ENCODE peak calls at places on chromosomes 11 and 22, in six cellular contexts. One of them, this sample, is unnamed.

GRCh38 chr22:49362393-49362792 is 465.3 kb downstream of the BRD1 start:
- DNase-seq in GM12865: no peak
- DNase-seq in NCI-H1436 treated with DMSO at 0.1 percent for 48 hours: no peak
- DNase-seq in prostate gland: no peak
- DNase-seq in stimulated activated CD4-positive, alpha-beta T cell treated with anti-CD3 and anti-CD28 coated beads, Interleukin-2, amount 100 ng/mL, for 48 hours: no peak
- DNase-seq in HuH-7.5: no peak
- DNase-seq in this sample: no peak

GRCh38 chr22:50733521-50734342 is 4.3 kb upstream of the ACR start:
- DNase-seq in GM12865: no peak
- DNase-seq in NCI-H1436 treated with DMSO at 0.1 percent for 48 hours: no peak
- DNase-seq in prostate gland: no peak
- DNase-seq in stimulated activated CD4-positive, alpha-beta T cell treated with anti-CD3 and anti-CD28 coated beads, Interleukin-2, amount 100 ng/mL, for 48 hours: no peak
- DNase-seq in HuH-7.5: no peak
- DNase-seq in this sample: no peak

GRCh38 chr11:75087319-75088055 is 9.2 kb downstream of the OR2AT4 start:
- DNase-seq in GM12865: no peak
- DNase-seq in NCI-H1436 treated with DMSO at 0.1 percent for 48 hours: no peak
- DNase-seq in prostate gland: no peak
- DNase-seq in stimulated activated CD4-positive, alpha-beta T cell treated with anti-CD3 and anti-CD28 coated beads, Interleukin-2, amount 100 ng/mL, for 48 hours: no peak
- DNase-seq in HuH-7.5: no peak
- DNase-seq in this sample: no peak

GRCh38 chr11:2142300-2142759 is 3.1 kb upstream of the IGF2 start:
- DNase-seq in GM12865: no peak
- DNase-seq in NCI-H1436 treated with DMSO at 0.1 percent for 48 hours: no peak
- DNase-seq in prostate gland: no peak
- DNase-seq in stimulated activated CD4-positive, alpha-beta T cell treated with anti-CD3 and anti-CD28 coated beads, Interleukin-2, amount 100 ng/mL, for 48 hours: no peak
- DNase-seq in HuH-7.5: no peak
- DNase-seq in this sample: no peak

GRCh38 chr22:36021649-36022048 is 7.0 kb downstream of the RBFOX2 start:
- DNase-seq in GM12865: no peak
- DNase-seq in NCI-H1436 treated with DMSO at 0.1 percent for 48 hours: no peak
- DNase-seq in prostate gland: no peak
- DNase-seq in stimulated activated CD4-positive, alpha-beta T cell treated with anti-CD3 and anti-CD28 coated beads, Interleukin-2, amount 100 ng/mL, for 48 hours: no peak
- DNase-seq in HuH-7.5: no peak
- DNase-seq in this sample: no peak

GRCh38 chr11:126997196-126997595 is 3.4 kb downstream of the KIRREL3 start:
- DNase-seq in GM12865: no peak
- DNase-seq in NCI-H1436 treated with DMSO at 0.1 percent for 48 hours: no peak
- DNase-seq in prostate gland: no peak
- DNase-seq in stimulated activated CD4-positive, alpha-beta T cell treated with anti-CD3 and anti-CD28 coated beads, Interleukin-2, amount 100 ng/mL, for 48 hours: no peak
- DNase-seq in HuH-7.5: no peak
- DNase-seq in this sample: no peak

GRCh38 chr11:121802542-121802941 is 313.5 kb downstream of the BLID start:
- DNase-seq in GM12865: no peak
- DNase-seq in NCI-H1436 treated with DMSO at 0.1 percent for 48 hours: no peak
- DNase-seq in prostate gland: no peak
- DNase-seq in stimulated activated CD4-positive, alpha-beta T cell treated with anti-CD3 and anti-CD28 coated beads, Interleukin-2, amount 100 ng/mL, for 48 hours: no peak
- DNase-seq in HuH-7.5: no peak
- DNase-seq in this sample: no peak

GRCh38 chr11:11798586-11799438 is 43.0 kb upstream of the USP47 start:
- DNase-seq in GM12865: peak; percentile 77
- DNase-seq in NCI-H1436 treated with DMSO at 0.1 percent for 48 hours: no peak
- DNase-seq in prostate gland: peak; percentile 62
- DNase-seq in stimulated activated CD4-positive, alpha-beta T cell treated with anti-CD3 and anti-CD28 coated beads, Interleukin-2, amount 100 ng/mL, for 48 hours: peak; percentile 79
- DNase-seq in HuH-7.5: peak; percentile 25
- DNase-seq in this sample: peak; percentile 55

GRCh38 chr11:2774173-2775082 is 74.6 kb upstream of the KCNQ1OT1 start:
- DNase-seq in GM12865: no peak
- DNase-seq in NCI-H1436 treated with DMSO at 0.1 percent for 48 hours: no peak
- DNase-seq in prostate gland: peak; percentile 2
- DNase-seq in stimulated activated CD4-positive, alpha-beta T cell treated with anti-CD3 and anti-CD28 coated beads, Interleukin-2, amount 100 ng/mL, for 48 hours: no peak
- DNase-seq in HuH-7.5: no peak
- DNase-seq in this sample: no peak

GRCh38 chr11:124961972-124962609 is 8.1 kb downstream of the CCDC15 start:
- DNase-seq in GM12865: peak; percentile 76
- DNase-seq in NCI-H1436 treated with DMSO at 0.1 percent for 48 hours: peak; percentile 10
- DNase-seq in prostate gland: peak; percentile 41
- DNase-seq in stimulated activated CD4-positive, alpha-beta T cell treated with anti-CD3 and anti-CD28 coated beads, Interleukin-2, amount 100 ng/mL, for 48 hours: no peak
- DNase-seq in HuH-7.5: no peak
- DNase-seq in this sample: peak; percentile 46

GRCh38 chr22:38862375-38863329 is 9.4 kb downstream of the CBX6 start:
- DNase-seq in GM12865: no peak
- DNase-seq in NCI-H1436 treated with DMSO at 0.1 percent for 48 hours: no peak
- DNase-seq in prostate gland: no peak
- DNase-seq in stimulated activated CD4-positive, alpha-beta T cell treated with anti-CD3 and anti-CD28 coated beads, Interleukin-2, amount 100 ng/mL, for 48 hours: no peak
- DNase-seq in HuH-7.5: no peak
- DNase-seq in this sample: no peak

GRCh38 chr11:11660351-11660750 is 38.5 kb upstream of the GALNT18 start:
- DNase-seq in GM12865: peak; percentile 6
- DNase-seq in NCI-H1436 treated with DMSO at 0.1 percent for 48 hours: no peak
- DNase-seq in prostate gland: no peak
- DNase-seq in stimulated activated CD4-positive, alpha-beta T cell treated with anti-CD3 and anti-CD28 coated beads, Interleukin-2, amount 100 ng/mL, for 48 hours: no peak
- DNase-seq in HuH-7.5: no peak
- DNase-seq in this sample: no peak

GRCh38 chr11:133929401-133930052 is 27.2 kb downstream of the IGSF9B start:
- DNase-seq in GM12865: no peak
- DNase-seq in NCI-H1436 treated with DMSO at 0.1 percent for 48 hours: no peak
- DNase-seq in prostate gland: no peak
- DNase-seq in stimulated activated CD4-positive, alpha-beta T cell treated with anti-CD3 and anti-CD28 coated beads, Interleukin-2, amount 100 ng/mL, for 48 hours: no peak
- DNase-seq in HuH-7.5: no peak
- DNase-seq in this sample: no peak

GRCh38 chr11:67055812-67056211 is 835 bp upstream of the RHOD start:
- DNase-seq in GM12865: no peak
- DNase-seq in NCI-H1436 treated with DMSO at 0.1 percent for 48 hours: no peak
- DNase-seq in prostate gland: no peak
- DNase-seq in stimulated activated CD4-positive, alpha-beta T cell treated with anti-CD3 and anti-CD28 coated beads, Interleukin-2, amount 100 ng/mL, for 48 hours: no peak
- DNase-seq in HuH-7.5: peak; percentile 97
- DNase-seq in this sample: no peak

GRCh38 chr11:44096360-44097188 is 1.1 kb downstream of the EXT2 start:
- DNase-seq in GM12865: no peak
- DNase-seq in NCI-H1436 treated with DMSO at 0.1 percent for 48 hours: no peak
- DNase-seq in prostate gland: no peak
- DNase-seq in stimulated activated CD4-positive, alpha-beta T cell treated with anti-CD3 and anti-CD28 coated beads, Interleukin-2, amount 100 ng/mL, for 48 hours: no peak
- DNase-seq in HuH-7.5: no peak
- DNase-seq in this sample: no peak

GRCh38 chr11:18684267-18684666 is 14.3 kb upstream of the TMEM86A start:
- DNase-seq in GM12865: no peak
- DNase-seq in NCI-H1436 treated with DMSO at 0.1 percent for 48 hours: no peak
- DNase-seq in prostate gland: no peak
- DNase-seq in stimulated activated CD4-positive, alpha-beta T cell treated with anti-CD3 and anti-CD28 coated beads, Interleukin-2, amount 100 ng/mL, for 48 hours: no peak
- DNase-seq in HuH-7.5: no peak
- DNase-seq in this sample: no peak

GRCh38 chr11:65574963-65575567 is 788 bp upstream of the EHBP1L1 start:
- DNase-seq in GM12865: no peak
- DNase-seq in NCI-H1436 treated with DMSO at 0.1 percent for 48 hours: no peak
- DNase-seq in prostate gland: no peak
- DNase-seq in stimulated activated CD4-positive, alpha-beta T cell treated with anti-CD3 and anti-CD28 coated beads, Interleukin-2, amount 100 ng/mL, for 48 hours: no peak
- DNase-seq in HuH-7.5: peak; percentile 69
- DNase-seq in this sample: no peak

GRCh38 chr11:47182380-47182779 is 3.9 kb downstream of the PACSIN3 start:
- DNase-seq in GM12865: no peak
- DNase-seq in NCI-H1436 treated with DMSO at 0.1 percent for 48 hours: no peak
- DNase-seq in prostate gland: no peak
- DNase-seq in stimulated activated CD4-positive, alpha-beta T cell treated with anti-CD3 and anti-CD28 coated beads, Interleukin-2, amount 100 ng/mL, for 48 hours: no peak
- DNase-seq in HuH-7.5: no peak
- DNase-seq in this sample: no peak

GRCh38 chr22:35393116-35394010 is 6.6 kb upstream of the MCM5 start:
- DNase-seq in GM12865: no peak
- DNase-seq in NCI-H1436 treated with DMSO at 0.1 percent for 48 hours: no peak
- DNase-seq in prostate gland: no peak
- DNase-seq in stimulated activated CD4-positive, alpha-beta T cell treated with anti-CD3 and anti-CD28 coated beads, Interleukin-2, amount 100 ng/mL, for 48 hours: no peak
- DNase-seq in HuH-7.5: no peak
- DNase-seq in this sample: no peak

GRCh38 chr11:43575931-43576833 is 104.4 kb upstream of the HSD17B12 start:
- DNase-seq in GM12865: no peak
- DNase-seq in NCI-H1436 treated with DMSO at 0.1 percent for 48 hours: no peak
- DNase-seq in prostate gland: no peak
- DNase-seq in stimulated activated CD4-positive, alpha-beta T cell treated with anti-CD3 and anti-CD28 coated beads, Interleukin-2, amount 100 ng/mL, for 48 hours: no peak
- DNase-seq in HuH-7.5: no peak
- DNase-seq in this sample: no peak

GRCh38 chr11:70569996-70570692 is 171.8 kb downstream of the CTTN start:
- DNase-seq in GM12865: no peak
- DNase-seq in NCI-H1436 treated with DMSO at 0.1 percent for 48 hours: no peak
- DNase-seq in prostate gland: no peak
- DNase-seq in stimulated activated CD4-positive, alpha-beta T cell treated with anti-CD3 and anti-CD28 coated beads, Interleukin-2, amount 100 ng/mL, for 48 hours: no peak
- DNase-seq in HuH-7.5: no peak
- DNase-seq in this sample: no peak

GRCh38 chr11:3153291-3153861 is 11.7 kb downstream of the OSBPL5 start:
- DNase-seq in GM12865: no peak
- DNase-seq in NCI-H1436 treated with DMSO at 0.1 percent for 48 hours: no peak
- DNase-seq in prostate gland: no peak
- DNase-seq in stimulated activated CD4-positive, alpha-beta T cell treated with anti-CD3 and anti-CD28 coated beads, Interleukin-2, amount 100 ng/mL, for 48 hours: no peak
- DNase-seq in HuH-7.5: no peak
- DNase-seq in this sample: no peak

GRCh38 chr22:45357492-45357891 is 47.8 kb downstream of the FAM118A start:
- DNase-seq in GM12865: no peak
- DNase-seq in NCI-H1436 treated with DMSO at 0.1 percent for 48 hours: no peak
- DNase-seq in prostate gland: no peak
- DNase-seq in stimulated activated CD4-positive, alpha-beta T cell treated with anti-CD3 and anti-CD28 coated beads, Interleukin-2, amount 100 ng/mL, for 48 hours: no peak
- DNase-seq in HuH-7.5: no peak
- DNase-seq in this sample: no peak

GRCh38 chr11:107999759-108000455 is 8.8 kb upstream of the CUL5 start:
- DNase-seq in GM12865: peak; percentile 63
- DNase-seq in NCI-H1436 treated with DMSO at 0.1 percent for 48 hours: peak; percentile 13
- DNase-seq in prostate gland: no peak
- DNase-seq in stimulated activated CD4-positive, alpha-beta T cell treated with anti-CD3 and anti-CD28 coated beads, Interleukin-2, amount 100 ng/mL, for 48 hours: no peak
- DNase-seq in HuH-7.5: peak; percentile 54
- DNase-seq in this sample: no peak

GRCh38 chr11:46504817-46505613 is 88.8 kb downstream of the AMBRA1 start:
- DNase-seq in GM12865: peak; percentile 52
- DNase-seq in NCI-H1436 treated with DMSO at 0.1 percent for 48 hours: no peak
- DNase-seq in prostate gland: no peak
- DNase-seq in stimulated activated CD4-positive, alpha-beta T cell treated with anti-CD3 and anti-CD28 coated beads, Interleukin-2, amount 100 ng/mL, for 48 hours: no peak
- DNase-seq in HuH-7.5: no peak
- DNase-seq in this sample: no peak